ENCODE peak calls at places on chromosomes 13 and 19, in four cellular contexts. One of them, this sample, is unnamed.

GRCh38 chr19:57068326-57068725 is 51.5 kb upstream of the USP29 start:
- DNase-seq in right cardiac atrium: no peak
- DNase-seq in stimulated activated CD8-positive, alpha-beta memory T cell treated with anti-CD3 and anti-CD28 coated beads, Interleukin-15, amount 100 ng/mL, for 4 hours: no peak
- DNase-seq in brain microvascular endothelial cell: no peak
- DNase-seq in this sample: no peak

GRCh38 chr13:74136089-74136658 is 2.0 kb upstream of the KLF12 start:
- DNase-seq in right cardiac atrium: peak
- DNase-seq in stimulated activated CD8-positive, alpha-beta memory T cell treated with anti-CD3 and anti-CD28 coated beads, Interleukin-15, amount 100 ng/mL, for 4 hours: no peak
- DNase-seq in brain microvascular endothelial cell: peak
- DNase-seq in this sample: peak

GRCh38 chr13:43905435-43906031 is 25.8 kb downstream of the LACC1 start:
- DNase-seq in right cardiac atrium: no peak
- DNase-seq in stimulated activated CD8-positive, alpha-beta memory T cell treated with anti-CD3 and anti-CD28 coated beads, Interleukin-15, amount 100 ng/mL, for 4 hours: no peak
- DNase-seq in brain microvascular endothelial cell: peak
- DNase-seq in this sample: no peak

GRCh38 chr13:113452942-113453901 is at the start of gene ADPRHL1:
- DNase-seq in right cardiac atrium: peak
- DNase-seq in stimulated activated CD8-positive, alpha-beta memory T cell treated with anti-CD3 and anti-CD28 coated beads, Interleukin-15, amount 100 ng/mL, for 4 hours: no peak
- DNase-seq in brain microvascular endothelial cell: no peak
- DNase-seq in this sample: no peak

GRCh38 chr19:53772943-53773342 is 51.2 kb downstream of the NLRP12 start:
- DNase-seq in right cardiac atrium: no peak
- DNase-seq in stimulated activated CD8-positive, alpha-beta memory T cell treated with anti-CD3 and anti-CD28 coated beads, Interleukin-15, amount 100 ng/mL, for 4 hours: peak
- DNase-seq in brain microvascular endothelial cell: peak
- DNase-seq in this sample: no peak

GRCh38 chr19:1945899-1946298 is 4.9 kb downstream of the CSNK1G2 start:
- DNase-seq in right cardiac atrium: no peak
- DNase-seq in stimulated activated CD8-positive, alpha-beta memory T cell treated with anti-CD3 and anti-CD28 coated beads, Interleukin-15, amount 100 ng/mL, for 4 hours: no peak
- DNase-seq in brain microvascular endothelial cell: no peak
- DNase-seq in this sample: peak

GRCh38 chr13:86892330-86892729 is 778.8 kb upstream of the SLITRK5 start:
- DNase-seq in right cardiac atrium: no peak
- DNase-seq in stimulated activated CD8-positive, alpha-beta memory T cell treated with anti-CD3 and anti-CD28 coated beads, Interleukin-15, amount 100 ng/mL, for 4 hours: no peak
- DNase-seq in brain microvascular endothelial cell: no peak
- DNase-seq in this sample: no peak

GRCh38 chr19:15913830-15914229 is 16.0 kb upstream of the CYP4F2 start:
- DNase-seq in right cardiac atrium: no peak
- DNase-seq in stimulated activated CD8-positive, alpha-beta memory T cell treated with anti-CD3 and anti-CD28 coated beads, Interleukin-15, amount 100 ng/mL, for 4 hours: no peak
- DNase-seq in brain microvascular endothelial cell: no peak
- DNase-seq in this sample: no peak

GRCh38 chr19:2923510-2923909 is 21.3 kb downstream of the ZNF77 start:
- DNase-seq in right cardiac atrium: no peak
- DNase-seq in stimulated activated CD8-positive, alpha-beta memory T cell treated with anti-CD3 and anti-CD28 coated beads, Interleukin-15, amount 100 ng/mL, for 4 hours: no peak
- DNase-seq in brain microvascular endothelial cell: no peak
- DNase-seq in this sample: no peak

GRCh38 chr19:4695224-4695731 is 25.1 kb upstream of the MYDGF start:
- DNase-seq in right cardiac atrium: no peak
- DNase-seq in stimulated activated CD8-positive, alpha-beta memory T cell treated with anti-CD3 and anti-CD28 coated beads, Interleukin-15, amount 100 ng/mL, for 4 hours: no peak
- DNase-seq in brain microvascular endothelial cell: no peak
- DNase-seq in this sample: no peak

GRCh38 chr19:35501684-35502083 is 11.4 kb upstream of the KRTDAP start:
- DNase-seq in right cardiac atrium: no peak
- DNase-seq in stimulated activated CD8-positive, alpha-beta memory T cell treated with anti-CD3 and anti-CD28 coated beads, Interleukin-15, amount 100 ng/mL, for 4 hours: no peak
- DNase-seq in brain microvascular endothelial cell: no peak
- DNase-seq in this sample: peak

GRCh38 chr19:10752237-10752912 is 34.5 kb downstream of the DNM2 start:
- DNase-seq in right cardiac atrium: no peak
- DNase-seq in stimulated activated CD8-positive, alpha-beta memory T cell treated with anti-CD3 and anti-CD28 coated beads, Interleukin-15, amount 100 ng/mL, for 4 hours: no peak
- DNase-seq in brain microvascular endothelial cell: no peak
- DNase-seq in this sample: no peak

GRCh38 chr13:109146912-109147624 is 517.7 kb downstream of the MYO16 start:
- DNase-seq in right cardiac atrium: no peak
- DNase-seq in stimulated activated CD8-positive, alpha-beta memory T cell treated with anti-CD3 and anti-CD28 coated beads, Interleukin-15, amount 100 ng/mL, for 4 hours: no peak
- DNase-seq in brain microvascular endothelial cell: peak
- DNase-seq in this sample: no peak

GRCh38 chr13:37194428-37194861 is 89.0 kb upstream of the CSNK1A1L start:
- DNase-seq in right cardiac atrium: no peak
- DNase-seq in stimulated activated CD8-positive, alpha-beta memory T cell treated with anti-CD3 and anti-CD28 coated beads, Interleukin-15, amount 100 ng/mL, for 4 hours: no peak
- DNase-seq in brain microvascular endothelial cell: peak
- DNase-seq in this sample: no peak

GRCh38 chr19:10068205-10068604 is 17.9 kb upstream of the SHFL start:
- DNase-seq in right cardiac atrium: no peak
- DNase-seq in stimulated activated CD8-positive, alpha-beta memory T cell treated with anti-CD3 and anti-CD28 coated beads, Interleukin-15, amount 100 ng/mL, for 4 hours: no peak
- DNase-seq in brain microvascular endothelial cell: no peak
- DNase-seq in this sample: no peak

GRCh38 chr19:22784051-22784450 is at the start of gene ZNF99:
- DNase-seq in right cardiac atrium: peak
- DNase-seq in stimulated activated CD8-positive, alpha-beta memory T cell treated with anti-CD3 and anti-CD28 coated beads, Interleukin-15, amount 100 ng/mL, for 4 hours: no peak
- DNase-seq in brain microvascular endothelial cell: no peak
- DNase-seq in this sample: no peak

GRCh38 chr13:88586263-88586662 is 915.1 kb downstream of the SLITRK5 start:
- DNase-seq in right cardiac atrium: no peak
- DNase-seq in stimulated activated CD8-positive, alpha-beta memory T cell treated with anti-CD3 and anti-CD28 coated beads, Interleukin-15, amount 100 ng/mL, for 4 hours: no peak
- DNase-seq in brain microvascular endothelial cell: no peak
- DNase-seq in this sample: no peak

GRCh38 chr13:111252449-111253124 is 67.9 kb upstream of the TEX29 start:
- DNase-seq in right cardiac atrium: no peak
- DNase-seq in stimulated activated CD8-positive, alpha-beta memory T cell treated with anti-CD3 and anti-CD28 coated beads, Interleukin-15, amount 100 ng/mL, for 4 hours: no peak
- DNase-seq in brain microvascular endothelial cell: no peak
- DNase-seq in this sample: no peak

GRCh38 chr19:29923653-29924052 is 18.4 kb upstream of the URI1 start:
- DNase-seq in right cardiac atrium: no peak
- DNase-seq in stimulated activated CD8-positive, alpha-beta memory T cell treated with anti-CD3 and anti-CD28 coated beads, Interleukin-15, amount 100 ng/mL, for 4 hours: no peak
- DNase-seq in brain microvascular endothelial cell: no peak
- DNase-seq in this sample: no peak

GRCh38 chr13:44768775-44769578 is 192.8 kb upstream of the TSC22D1 start:
- DNase-seq in right cardiac atrium: no peak
- DNase-seq in stimulated activated CD8-positive, alpha-beta memory T cell treated with anti-CD3 and anti-CD28 coated beads, Interleukin-15, amount 100 ng/mL, for 4 hours: no peak
- DNase-seq in brain microvascular endothelial cell: no peak
- DNase-seq in this sample: no peak

GRCh38 chr19:4294389-4294788 is 7.8 kb downstream of the TMIGD2 start:
- DNase-seq in right cardiac atrium: no peak
- DNase-seq in stimulated activated CD8-positive, alpha-beta memory T cell treated with anti-CD3 and anti-CD28 coated beads, Interleukin-15, amount 100 ng/mL, for 4 hours: no peak
- DNase-seq in brain microvascular endothelial cell: no peak
- DNase-seq in this sample: no peak

GRCh38 chr19:14061751-14062557 is at the start of gene PALM3:
- DNase-seq in right cardiac atrium: no peak
- DNase-seq in stimulated activated CD8-positive, alpha-beta memory T cell treated with anti-CD3 and anti-CD28 coated beads, Interleukin-15, amount 100 ng/mL, for 4 hours: no peak
- DNase-seq in brain microvascular endothelial cell: no peak
- DNase-seq in this sample: no peak

GRCh38 chr13:25462301-25463125 is 90.7 kb downstream of the ATP8A2 start:
- DNase-seq in right cardiac atrium: no peak
- DNase-seq in stimulated activated CD8-positive, alpha-beta memory T cell treated with anti-CD3 and anti-CD28 coated beads, Interleukin-15, amount 100 ng/mL, for 4 hours: no peak
- DNase-seq in brain microvascular endothelial cell: no peak
- DNase-seq in this sample: no peak

GRCh38 chr13:80562423-80562822 is 221.5 kb upstream of the SPRY2 start:
- DNase-seq in right cardiac atrium: no peak
- DNase-seq in stimulated activated CD8-positive, alpha-beta memory T cell treated with anti-CD3 and anti-CD28 coated beads, Interleukin-15, amount 100 ng/mL, for 4 hours: no peak
- DNase-seq in brain microvascular endothelial cell: no peak
- DNase-seq in this sample: no peak

GRCh38 chr13:36096411-36097184 is 34.6 kb downstream of the DCLK1 start:
- DNase-seq in right cardiac atrium: no peak
- DNase-seq in stimulated activated CD8-positive, alpha-beta memory T cell treated with anti-CD3 and anti-CD28 coated beads, Interleukin-15, amount 100 ng/mL, for 4 hours: no peak
- DNase-seq in brain microvascular endothelial cell: no peak
- DNase-seq in this sample: no peak

GRCh38 chr19:31214997-31215396 is 134.2 kb downstream of the TSHZ3 start:
- DNase-seq in right cardiac atrium: no peak
- DNase-seq in stimulated activated CD8-positive, alpha-beta memory T cell treated with anti-CD3 and anti-CD28 coated beads, Interleukin-15, amount 100 ng/mL, for 4 hours: no peak
- DNase-seq in brain microvascular endothelial cell: no peak
- DNase-seq in this sample: no peak

GRCh38 chr13:22693691-22694090 is 487.1 kb upstream of the SGCG start:
- DNase-seq in right cardiac atrium: no peak
- DNase-seq in stimulated activated CD8-positive, alpha-beta memory T cell treated with anti-CD3 and anti-CD28 coated beads, Interleukin-15, amount 100 ng/mL, for 4 hours: no peak
- DNase-seq in brain microvascular endothelial cell: no peak
- DNase-seq in this sample: no peak

GRCh38 chr19:13074378-13074777 is 28.3 kb downstream of the LYL1 start:
- DNase-seq in right cardiac atrium: peak
- DNase-seq in stimulated activated CD8-positive, alpha-beta memory T cell treated with anti-CD3 and anti-CD28 coated beads, Interleukin-15, amount 100 ng/mL, for 4 hours: no peak
- DNase-seq in brain microvascular endothelial cell: no peak
- DNase-seq in this sample: no peak

GRCh38 chr19:33698576-33699435 is 77.1 kb downstream of the CHST8 start:
- DNase-seq in right cardiac atrium: no peak
- DNase-seq in stimulated activated CD8-positive, alpha-beta memory T cell treated with anti-CD3 and anti-CD28 coated beads, Interleukin-15, amount 100 ng/mL, for 4 hours: no peak
- DNase-seq in brain microvascular endothelial cell: no peak
- DNase-seq in this sample: no peak

GRCh38 chr13:75312884-75313520 is 169.0 kb downstream of the TBC1D4 start:
- DNase-seq in right cardiac atrium: no peak
- DNase-seq in stimulated activated CD8-positive, alpha-beta memory T cell treated with anti-CD3 and anti-CD28 coated beads, Interleukin-15, amount 100 ng/mL, for 4 hours: no peak
- DNase-seq in brain microvascular endothelial cell: no peak
- DNase-seq in this sample: no peak

This sample was measured in left colon.